ENCODE peak calls at places on chromosomes 11 and 22, in five cellular contexts. M, F, S, O and H are unnamed samples.

GRCh38 chr22:37021710-37022482 is 2.4 kb downstream of the MPST start:
- DNase-seq in M (no peak), F (peak; percentile 53), S (peak; percentile 89), O (peak; percentile 90), H (no peak)

GRCh38 chr11:15818132-15818842 is 538.1 kb downstream of the SOX6 start:
- DNase-seq in M (no peak), F (peak; percentile 41), S (no peak), O (no peak), H (peak; percentile 32)

GRCh38 chr11:134734446-134734845 is 322.4 kb upstream of the B3GAT1 start:
- DNase-seq in M (no peak), F (no peak), S (peak; percentile 47), O (no peak), H (no peak)

GRCh38 chr11:71459767-71460320 is 6.8 kb downstream of the NADSYN1 start:
- DNase-seq in M (no peak), F (no peak), S (peak; percentile 42), O (no peak), H (no peak)

GRCh38 chr11:33083918-33084317 is 44.5 kb downstream of the TCP11L1 start:
- DNase-seq in M (no peak), F (no peak), S (no peak), O (no peak), H (no peak)

GRCh38 chr11:78690588-78690987 is 115.9 kb upstream of the NARS2 start:
- DNase-seq in M (no peak), F (no peak), S (no peak), O (no peak), H (no peak)

GRCh38 chr22:31625661-31626426 is 36.2 kb downstream of the PISD start:
- DNase-seq in M (no peak), F (peak; percentile 33), S (peak; percentile 83), O (peak; percentile 79), H (no peak)

GRCh38 chr11:45280449-45280848 is 5.7 kb downstream of the SYT13 start:
- DNase-seq in M (no peak), F (no peak), S (no peak), O (no peak), H (no peak)

GRCh38 chr11:122879785-122880184 is 2.8 kb upstream of the JHY start:
- DNase-seq in M (no peak), F (no peak), S (no peak), O (no peak), H (no peak)

GRCh38 chr11:8870461-8871282 is 40.3 kb upstream of the AKIP1 start:
- DNase-seq in M (no peak), F (peak; percentile 81), S (peak; percentile 78), O (peak; percentile 89), H (no peak)

GRCh38 chr22:43624144-43624998 is 187.7 kb downstream of the EFCAB6 start:
- DNase-seq in M (no peak), F (no peak), S (no peak), O (no peak), H (no peak)

GRCh38 chr11:133893381-133893780 is 48.1 kb upstream of the SPATA19 start:
- DNase-seq in M (no peak), F (no peak), S (no peak), O (no peak), H (no peak)

GRCh38 chr11:2315395-2316168 is 13.8 kb downstream of the TSPAN32 start:
- DNase-seq in M (no peak), F (no peak), S (peak; percentile 52), O (peak; percentile 65), H (peak; percentile 49)

GRCh38 chr11:2585566-2586090 is 114.2 kb downstream of the KCNQ1OT1 start:
- DNase-seq in M (no peak), F (no peak), S (peak; percentile 61), O (peak; percentile 41), H (no peak)

GRCh38 chr11:133047036-133047800 is 485.1 kb downstream of the OPCML start:
- DNase-seq in M (no peak), F (no peak), S (no peak), O (peak; percentile 53), H (no peak)

GRCh38 chr11:96001037-96001436 is 77.1 kb upstream of the MTMR2 start:
- DNase-seq in M (peak; percentile 94), F (peak; percentile 60), S (no peak), O (no peak), H (peak; percentile 74)

GRCh38 chr22:21569459-21570161 is 2.1 kb downstream of the UBE2L3 start:
- DNase-seq in M (no peak), F (no peak), S (no peak), O (no peak), H (no peak)

GRCh38 chr11:45511566-45511965 is 153.9 kb downstream of the CHST1 start:
- DNase-seq in M (no peak), F (no peak), S (no peak), O (no peak), H (no peak)

GRCh38 chr11:11856638-11857037 is 14.9 kb downstream of the USP47 start:
- DNase-seq in M (no peak), F (no peak), S (no peak), O (no peak), H (no peak)

GRCh38 chr11:110434952-110435779 is 5.4 kb downstream of the FDX1 start:
- DNase-seq in M (no peak), F (peak; percentile 20), S (no peak), O (no peak), H (no peak)

GRCh38 chr11:66653123-66653522 is 14.6 kb downstream of the RBM4 start:
- DNase-seq in M (no peak), F (no peak), S (no peak), O (no peak), H (no peak)

GRCh38 chr11:11876458-11876857 is 34.7 kb downstream of the USP47 start:
- DNase-seq in M (no peak), F (no peak), S (no peak), O (no peak), H (no peak)

GRCh38 chr11:57425565-57426438 is 1.1 kb downstream of the SLC43A3 start:
- DNase-seq in M (peak; percentile 86), F (peak; percentile 51), S (peak; percentile 79), O (peak; percentile 85), H (peak; percentile 86)

GRCh38 chr22:38230108-38230825 is 28.5 kb downstream of the MAFF start:
- DNase-seq in M (no peak), F (peak; percentile 80), S (no peak), O (no peak), H (peak; percentile 68)

GRCh38 chr11:79139900-79140299 is 300.9 kb downstream of the TENM4 start:
- DNase-seq in M (no peak), F (no peak), S (no peak), O (no peak), H (no peak)

GRCh38 chr11:73326929-73327811 is 19.1 kb downstream of the ARHGEF17 start:
- DNase-seq in M (no peak), F (no peak), S (no peak), O (no peak), H (no peak)
- H3K27ac ChIP-seq in M (peak overlapping the region; percentile 78), F (peak overlapping the region; percentile 95), S (peak overlapping the region; percentile 38), O (peak overlapping the region; percentile 21), H (peak overlapping the region; percentile 71)

GRCh38 chr11:10680956-10681487 is 12.5 kb downstream of the IRAG1 start:
- DNase-seq in M (no peak), F (no peak), S (no peak), O (no peak), H (no peak)
- TF ChIP-seq CTCF in M (no peak), F (no peak), S (no peak), O (no peak), H (no peak)

DNA sequence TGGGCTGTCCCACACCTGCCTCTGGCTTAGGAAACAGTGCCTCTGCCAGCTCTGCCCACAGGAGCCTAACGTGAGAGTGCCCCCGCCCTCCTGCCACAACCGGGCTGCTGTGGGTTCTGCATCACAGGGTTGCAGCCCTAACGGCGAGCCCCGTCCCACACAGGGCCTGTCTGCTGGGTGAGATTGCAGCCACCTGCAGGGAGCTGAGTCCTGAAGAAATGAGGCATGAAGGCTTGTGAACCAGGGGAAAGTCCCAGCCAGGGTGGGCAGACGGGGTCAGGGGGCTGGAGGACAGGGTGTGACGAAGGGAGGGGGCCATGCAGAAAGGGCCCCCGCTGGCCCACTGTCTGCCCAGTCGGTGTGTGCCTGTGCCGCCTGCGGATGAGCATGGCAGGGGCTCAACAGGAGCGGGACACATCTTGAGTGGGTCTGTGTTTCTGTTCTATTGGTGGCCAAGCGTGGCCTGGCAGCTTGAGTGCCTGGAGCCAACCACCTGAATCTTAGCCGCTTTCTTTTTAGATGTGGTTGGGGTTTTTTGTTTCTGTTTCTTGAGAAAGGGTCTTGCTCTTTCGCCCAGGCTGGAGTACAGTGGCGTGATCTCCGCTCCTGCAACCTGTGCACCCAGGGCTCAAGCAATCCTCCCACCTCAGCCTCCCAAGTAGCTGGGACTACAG is 38.9 kb downstream of the CTTN start:
- DNase-seq in M (no peak), F (no peak), S (no peak), O (peak; percentile 64), H (no peak)
- H3K27me3 ChIP-seq in M (no peaks in the 10 kb centered on the region), F (no peaks in the 10 kb centered on the region), S (peaks cover 26% of the 10 kb centered on the region), O (no peaks in the 10 kb centered on the region), H (no peaks in the 10 kb centered on the region)

DNA sequence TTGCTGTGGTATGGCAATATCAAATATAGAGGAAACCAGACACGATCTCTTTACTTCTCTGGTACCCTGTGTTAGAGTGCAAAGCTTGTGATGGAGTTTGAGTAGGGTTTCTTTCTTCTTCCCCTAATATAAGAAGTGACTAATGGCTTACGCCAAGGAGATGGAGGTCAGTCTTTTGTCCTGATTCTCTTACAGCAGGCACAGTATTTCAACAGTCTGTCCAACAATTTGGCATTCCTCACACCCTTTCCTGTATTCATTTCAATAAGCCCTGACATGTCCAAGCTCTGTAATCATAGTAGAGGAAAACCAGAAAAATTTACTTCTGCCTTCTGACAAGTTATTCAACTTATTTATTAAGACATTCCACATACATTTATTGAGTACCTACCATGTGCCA is 546.2 kb downstream of the TMEM135 start:
- DNase-seq in M (no peak), F (no peak), S (no peak), O (no peak), H (no peak)
- H3K27ac ChIP-seq in M (no peak overlapping the region), F (no peak overlapping the region), S (no peak overlapping the region), O (no peak overlapping the region), H (no peak overlapping the region)

DNA sequence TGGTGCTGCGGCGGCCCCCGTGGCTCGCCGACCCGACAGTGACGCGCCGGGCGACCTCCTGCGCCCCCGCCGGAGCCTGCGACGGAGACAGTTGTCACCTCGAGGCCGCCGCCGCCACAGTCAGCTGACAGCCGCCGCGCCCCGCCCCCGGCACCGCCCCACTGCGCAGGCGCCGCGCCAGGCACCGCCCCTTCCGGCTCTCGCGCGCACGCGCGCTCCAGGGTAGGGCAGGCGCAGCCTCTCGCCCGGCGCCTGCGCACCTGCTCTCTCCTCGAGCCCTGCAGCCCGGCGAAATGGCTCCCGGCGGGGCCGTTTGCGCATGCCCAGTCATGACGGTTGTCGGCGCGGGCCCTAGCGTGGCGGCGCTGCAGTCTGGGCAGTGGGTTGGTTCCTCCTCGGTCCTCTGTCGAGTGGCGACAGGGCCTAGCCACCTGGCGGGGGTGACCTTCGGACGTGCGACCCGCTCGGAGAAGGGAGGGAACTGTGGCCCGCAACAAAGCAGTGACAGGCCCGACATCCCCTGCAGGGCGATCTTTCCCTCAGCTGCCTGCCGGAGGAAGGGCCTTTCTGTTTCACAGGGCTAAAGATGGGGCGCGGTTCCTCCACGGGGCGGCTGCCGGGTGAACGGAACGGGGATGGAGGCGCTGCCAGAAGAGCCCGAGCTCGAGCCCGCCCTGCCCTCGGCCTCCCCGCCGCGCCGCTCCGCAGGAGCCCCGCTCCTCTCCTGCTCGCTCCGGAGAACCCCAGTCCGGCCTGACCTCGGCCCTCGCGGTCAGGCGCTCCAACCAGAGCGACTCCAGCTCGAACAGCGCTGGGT is at the start of gene TOLLIP:
- DNase-seq in M (peak; percentile 95), F (peak; percentile 97), S (peak; percentile 99), O (peak; percentile 100), H (peak; percentile 92)
- TF ChIP-seq CTCF in M (no peak), F (peak; percentile 4), S (peak; percentile 28), O (no peak), H (no peak)